ENCODE peak calls at places on chromosome 17, in four cellular contexts. I, G, N and V are unnamed samples.

GRCh38 chr17:79843917-79844815 is 4.9 kb upstream of the CBX4 start:
- DNase-seq in I (peak; percentile 83), G (no peak), N (peak; percentile 86), V (no peak)

GRCh38 chr17:32813021-32813420 is 63.9 kb downstream of the MYO1D start:
- DNase-seq in I (no peak), G (no peak), N (no peak), V (no peak)

GRCh38 chr17:75344664-75345063 is 55.4 kb upstream of the SLC25A19 start:
- DNase-seq in I (no peak), G (no peak), N (no peak), V (no peak)

GRCh38 chr17:9658593-9659211 is 13.4 kb downstream of the USP43 start:
- DNase-seq in I (peak; percentile 36), G (no peak), N (no peak), V (no peak)

GRCh38 chr17:2707721-2708584 is 3.6 kb downstream of the CLUH start:
- DNase-seq in I (no peak), G (no peak), N (peak; percentile 76), V (no peak)

GRCh38 chr17:30091771-30092170 is 24.8 kb upstream of the NSRP1 start:
- DNase-seq in I (peak; percentile 5), G (peak; percentile 10), N (no peak), V (no peak)

GRCh38 chr17:12457493-12457892 is 208.2 kb upstream of the MYOCD start:
- DNase-seq in I (peak; percentile 5), G (no peak), N (no peak), V (no peak)

GRCh38 chr17:42806249-42806648 is 7.6 kb downstream of the CNTD1 start:
- DNase-seq in I (no peak), G (no peak), N (no peak), V (no peak)

GRCh38 chr17:21210411-21211076 is 3.4 kb downstream of the TMEM11 start:
- DNase-seq in I (no peak), G (no peak), N (no peak), V (no peak)

GRCh38 chr17:21104608-21105007 is 22.2 kb upstream of the DHRS7B start:
- DNase-seq in I (no peak), G (no peak), N (no peak), V (no peak)

GRCh38 chr17:77455878-77456234 is 315.1 kb downstream of the SEC14L1 start:
- DNase-seq in I (no peak), G (no peak), N (peak; percentile 77), V (no peak)

GRCh38 chr17:78272181-78272913 is 40.9 kb downstream of the TMEM235 start:
- DNase-seq in I (no peak), G (no peak), N (peak; percentile 84), V (peak; percentile 87)

GRCh38 chr17:65772989-65773388 is 211.5 kb upstream of the AXIN2 start:
- DNase-seq in I (no peak), G (no peak), N (no peak), V (no peak)

GRCh38 chr17:67150826-67151225 is 94.2 kb downstream of the HELZ start:
- DNase-seq in I (no peak), G (no peak), N (no peak), V (no peak)

GRCh38 chr17:14903810-14904209 is 361.3 kb downstream of the PMP22 start:
- DNase-seq in I (peak; percentile 26), G (no peak), N (no peak), V (no peak)

GRCh38 chr17:68389041-68389440 is 68.3 kb downstream of the WIPI1 start:
- DNase-seq in I (no peak), G (no peak), N (no peak), V (no peak)

GRCh38 chr17:46777943-46778915 is 40.3 kb downstream of the WNT3 start:
- DNase-seq in I (no peak), G (no peak), N (peak; percentile 36), V (no peak)

GRCh38 chr17:57889892-57890856 is 40.3 kb upstream of the MRPS23 start:
- DNase-seq in I (peak; percentile 76), G (peak; percentile 67), N (no peak), V (peak; percentile 93)

GRCh38 chr17:76909971-76910760 is 42.0 kb downstream of the MGAT5B start:
- DNase-seq in I (peak; percentile 39), G (peak; percentile 7), N (no peak), V (no peak)

GRCh38 chr17:31654936-31655335 is 204.1 kb downstream of the COPRS start:
- DNase-seq in I (no peak), G (no peak), N (peak; percentile 80), V (peak; percentile 87)

GRCh38 chr17:8255499-8255898 is 6.4 kb downstream of the PFAS start:
- DNase-seq in I (no peak), G (no peak), N (no peak), V (no peak)

GRCh38 chr17:8226536-8227237 is 16.3 kb upstream of the AURKB start:
- DNase-seq in I (peak; percentile 97), G (peak; percentile 91), N (peak; percentile 76), V (no peak)

GRCh38 chr17:82400830-82401229 is 17.3 kb upstream of the HEXD start:
- DNase-seq in I (no peak), G (no peak), N (peak; percentile 93), V (peak; percentile 39)

GRCh38 chr17:76446449-76447231 is 6.3 kb downstream of the UBE2O start:
- DNase-seq in I (peak; percentile 82), G (peak; percentile 75), N (no peak), V (peak; percentile 83)

GRCh38 chr17:71071837-71072236 is 902.5 kb downstream of the KCNJ2 start:
- DNase-seq in I (peak; percentile 64), G (peak; percentile 98), N (no peak), V (peak; percentile 96)

GRCh38 chr17:14756469-14756868 is 455.6 kb downstream of the HS3ST3B1 start:
- DNase-seq in I (no peak), G (no peak), N (no peak), V (no peak)

GRCh38 chr17:81291662-81292061 is 3.4 kb downstream of the SLC38A10 start:
- DNase-seq in I (peak; percentile 34), G (peak; percentile 65), N (peak; percentile 91), V (no peak)

GRCh38 chr17:7174603-7175362 is 4.4 kb downstream of the ASGR1 start:
- DNase-seq in I (no peak), G (no peak), N (no peak), V (no peak)

GRCh38 chr17:7403043-7403901 is 625 bp downstream of the TMEM256 start:
- DNase-seq in I (no peak), G (peak; percentile 62), N (peak; percentile 84), V (no peak)

GRCh38 chr17:18315498-18316360 is 636 bp downstream of the SMCR8 start:
- DNase-seq in I (no peak), G (no peak), N (no peak), V (no peak)

GRCh38 chr17:59346876-59347407 is 15.5 kb downstream of the YPEL2 start:
- DNase-seq in I (no peak), G (no peak), N (no peak), V (no peak)

GRCh38 chr17:59349178-59349577 is 17.7 kb downstream of the YPEL2 start:
- DNase-seq in I (no peak), G (no peak), N (no peak), V (no peak)

GRCh38 chr17:59345476-59345875 is 14.0 kb downstream of the YPEL2 start:
- DNase-seq in I (no peak), G (no peak), N (no peak), V (no peak)

GRCh38 chr17:59347975-59348391 is 16.5 kb downstream of the YPEL2 start:
- DNase-seq in I (no peak), G (no peak), N (no peak), V (no peak)

GRCh38 chr17:59346341-59346740 is 14.9 kb downstream of the YPEL2 start:
- DNase-seq in I (no peak), G (no peak), N (no peak), V (no peak)
- H3K4me1 ChIP-seq in I (peaks cover 25% of the 10 kb centered on the region), G (no peaks in the 10 kb centered on the region), N (peaks cover 100% of the 10 kb centered on the region), V (no peaks in the 10 kb centered on the region)

GRCh38 chr17:1371893-1372590 is 28.0 kb downstream of the YWHAE start:
- DNase-seq in I (no peak), G (no peak), N (no peak), V (no peak)

GRCh38 chr17:1372618-1373017 is 27.4 kb downstream of the YWHAE start:
- DNase-seq in I (no peak), G (no peak), N (no peak), V (no peak)

GRCh38 chr17:1374426-1375177 is 25.4 kb downstream of the YWHAE start:
- DNase-seq in I (no peak), G (no peak), N (no peak), V (no peak)

GRCh38 chr17:1375615-1376014 is 24.4 kb downstream of the YWHAE start:
- DNase-seq in I (no peak), G (no peak), N (no peak), V (no peak)

DNA sequence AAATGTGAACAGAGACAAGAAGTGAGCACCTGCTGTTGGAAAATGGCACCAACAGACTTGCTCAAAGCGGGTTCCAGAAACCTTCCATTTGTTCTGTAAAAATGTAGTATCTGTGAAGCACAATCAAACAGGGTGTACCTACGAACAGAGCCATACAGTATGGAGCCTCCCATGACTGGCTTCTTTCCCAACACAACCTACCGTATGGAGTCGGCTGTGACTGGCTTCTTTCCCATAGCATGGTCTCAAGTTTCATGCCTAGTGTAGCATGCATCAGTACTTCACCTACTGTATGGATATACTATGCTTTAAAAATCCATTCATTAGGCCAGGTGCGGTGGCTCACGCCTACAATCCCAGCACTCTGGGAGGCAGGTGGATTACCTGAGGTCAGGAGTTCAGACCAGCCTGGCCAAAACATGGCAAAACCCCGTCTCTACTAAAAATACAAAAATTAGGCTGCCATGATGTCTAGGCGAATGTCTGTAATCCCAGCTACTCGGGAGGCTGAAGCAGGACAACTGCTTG is 26.2 kb downstream of the YWHAE start:
- DNase-seq in I (no peak), G (no peak), N (no peak), V (no peak)
- H3K4me1 ChIP-seq in I (peaks cover 6% of the 10 kb centered on the region), G (no peaks in the 10 kb centered on the region), N (peaks cover 100% of the 10 kb centered on the region), V (peaks cover 12% of the 10 kb centered on the region)

GRCh38 chr17:28896884-28897768 is at the start of gene FLOT2:
- DNase-seq in I (peak; percentile 33), G (no peak), N (peak; percentile 93), V (peak; percentile 92)

GRCh38 chr17:28898261-28898955 is 875 bp upstream of the FLOT2 start:
- DNase-seq in I (no peak), G (no peak), N (peak; percentile 75), V (no peak)

GRCh38 chr17:28897769-28898259 is 281 bp upstream of the FLOT2 start:
- DNase-seq in I (no peak), G (no peak), N (no peak), V (no peak)

GRCh38 chr17:28900986-28901726 is 1.7 kb downstream of the DHRS13 start:
- DNase-seq in I (no peak), G (no peak), N (no peak), V (no peak)

DNA sequence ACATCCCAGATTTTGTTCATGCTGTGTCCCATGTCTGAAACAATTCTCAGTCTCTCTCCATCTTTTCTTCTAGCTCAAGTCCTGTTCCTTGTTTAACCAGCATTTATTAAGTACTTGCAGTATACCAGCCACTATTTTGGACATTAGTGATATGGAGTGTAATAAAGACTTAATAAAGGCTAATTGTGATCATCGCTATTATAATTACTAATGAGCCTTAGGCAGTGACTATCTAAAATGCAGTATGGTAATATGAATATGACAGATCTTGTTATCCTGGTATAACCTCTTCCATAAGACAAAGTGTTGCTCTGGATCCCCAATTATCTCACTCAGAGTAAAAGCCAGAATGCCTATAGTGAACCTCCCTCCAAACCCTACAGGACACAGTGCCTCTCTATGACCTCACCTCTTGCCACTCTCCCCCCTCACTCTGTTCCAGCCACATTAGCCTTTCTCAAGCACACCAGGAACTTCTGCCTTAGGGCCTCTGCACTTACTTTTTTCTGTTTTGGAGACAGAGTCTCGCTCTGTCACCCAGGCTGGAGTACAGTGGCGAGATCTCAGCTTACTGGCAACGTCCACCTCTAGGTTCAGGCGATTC is 1.8 kb upstream of the FLOT2 start:
- DNase-seq in I (no peak), G (no peak), N (no peak), V (no peak)
- H3K4me1 ChIP-seq in I (peaks cover 38% of the 10 kb centered on the region), G (peaks cover 24% of the 10 kb centered on the region), N (peaks cover 89% of the 10 kb centered on the region), V (peaks cover 10% of the 10 kb centered on the region)

GRCh38 chr17:39404542-39405378 is 3.3 kb upstream of the FBXL20 start:
- DNase-seq in I (peak; percentile 51), G (no peak), N (peak; percentile 23), V (no peak)
- H3K4me1 ChIP-seq in I (peaks cover 18% of the 10 kb centered on the region), G (peaks cover 3% of the 10 kb centered on the region), N (peaks cover 21% of the 10 kb centered on the region), V (peaks cover 18% of the 10 kb centered on the region)